ENCODE peak calls at places on chromosome 1, in seven cellular contexts. G is cardiac muscle cell; P is GM23248; K is fibroblast of lung; C is nephron progenitor cell; I is B cell; S is activated CD4-positive, alpha-beta T cell treated with anti-CD3 and anti-CD28 coated beads, Interleukin-2, amount 10 ng/mL, durations not matched to agents 7 days and 5 days. N is an unnamed sample.

GRCh38 chr1:24980836-24981631 is 51.0 kb upstream of the RUNX3 start:
- DNase-seq in I (no peak), G (no peak), C (no peak), P (no peak), K (no peak), S (no peak), N (no peak)

GRCh38 chr1:100542264-100542663 is 4.3 kb downstream of the GPR88 start:
- DNase-seq in C (no peak), K (no peak), P (no peak), G (no peak), I (no peak), S (no peak), N (no peak)

GRCh38 chr1:173082913-173083312 is 32.2 kb upstream of the TNFSF18 start:
- DNase-seq in K (no peak), P (no peak), S (no peak), I (no peak), C (no peak), G (no peak), N (no peak)

GRCh38 chr1:181251001-181251712 is 162.7 kb downstream of the IER5 start:
- DNase-seq in I (no peak), K (peak), P (peak), G (no peak), S (no peak), C (no peak), N (peak)

GRCh38 chr1:228150021-228150457 is 309 bp downstream of the GJC2 start:
- DNase-seq in S (no peak), G (no peak), I (peak), C (no peak), K (no peak), P (no peak), N (no peak)

GRCh38 chr1:206907304-206907991 is 10.2 kb downstream of the IL24 start:
- DNase-seq in C (peak), P (no peak), S (no peak), I (no peak), G (peak), K (no peak), N (no peak)

GRCh38 chr1:84426376-84426775 is 28.1 kb downstream of the DNASE2B start:
- DNase-seq in C (no peak), K (no peak), I (no peak), P (no peak), G (no peak), S (no peak), N (no peak)

GRCh38 chr1:26582836-26583460 is 53.4 kb downstream of the RPS6KA1 start:
- DNase-seq in K (peak), P (peak), S (no peak), I (no peak), C (no peak), G (no peak), N (peak)

GRCh38 chr1:16163882-16164820 is 8.3 kb upstream of the EPHA2 start:
- DNase-seq in I (no peak), K (peak), P (peak), C (no peak), S (no peak), G (no peak), N (peak)

GRCh38 chr1:228293393-228293792 is 85.5 kb downstream of the OBSCN start:
- DNase-seq in C (no peak), G (no peak), P (no peak), I (no peak), K (no peak), S (no peak), N (no peak)

GRCh38 chr1:107829083-107829771 is 135.8 kb downstream of the VAV3 start:
- DNase-seq in K (no peak), C (no peak), G (no peak), P (no peak), S (no peak), I (no peak), N (peak)

GRCh38 chr1:66712819-66713218 is 39.4 kb upstream of the DYNLT5 start:
- DNase-seq in I (no peak), S (no peak), P (no peak), C (no peak), K (no peak), G (no peak), N (no peak)

GRCh38 chr1:228045405-228045804 is 37.1 kb upstream of the ARF1 start:
- DNase-seq in I (no peak), P (no peak), K (no peak), C (no peak), S (no peak), G (no peak), N (no peak)

GRCh38 chr1:185917646-185918045 is 183.5 kb downstream of the HMCN1 start:
- DNase-seq in K (peak), S (no peak), G (peak), C (peak), P (peak), I (no peak), N (peak)

GRCh38 chr1:161439280-161440232 is 65.7 kb upstream of the FCGR2A start:
- DNase-seq in I (peak), P (peak), G (no peak), K (peak), C (peak), S (peak), N (no peak)

GRCh38 chr1:168008595-168008994 is 71.7 kb upstream of the MPC2 start:
- DNase-seq in G (no peak), K (no peak), C (no peak), I (no peak), S (no peak), P (no peak), N (no peak)

GRCh38 chr1:46436844-46437243 is 42.7 kb downstream of the FAAH start:
- DNase-seq in G (no peak), K (no peak), C (no peak), P (no peak), I (no peak), S (no peak), N (no peak)

N was measured in AG10803.